ENCODE peak calls at places on chromosome 12, in seven cellular contexts. One of them, this sample, is unnamed.
A peak's percentile ranks its signal among the peaks of the same experiment; 100 is the strongest.

GRCh38 chr12:76006028-76006916 is 25.3 kb downstream of the PHLDA1 start:
- DNase-seq in stomach: no peak
- DNase-seq in NB4: no peak
- DNase-seq in spleen: no peak
- DNase-seq in uterus: no peak
- DNase-seq in vagina: no peak
- DNase-seq in heart left ventricle: no peak
- DNase-seq in this sample: no peak

GRCh38 chr12:129911437-129912049 is 7.7 kb upstream of the TMEM132D start:
- DNase-seq in stomach: peak; percentile 63
- DNase-seq in NB4: peak; percentile 73
- DNase-seq in spleen: no peak
- DNase-seq in uterus: no peak
- DNase-seq in vagina: no peak
- DNase-seq in heart left ventricle: no peak
- DNase-seq in this sample: no peak

GRCh38 chr12:107349008-107349747 is 255.8 kb upstream of the CRY1 start:
- DNase-seq in stomach: no peak
- DNase-seq in NB4: no peak
- DNase-seq in spleen: no peak
- DNase-seq in uterus: no peak
- DNase-seq in vagina: no peak
- DNase-seq in heart left ventricle: no peak
- DNase-seq in this sample: peak; percentile 60

GRCh38 chr12:96155181-96155580 is 39.0 kb upstream of the ELK3 start:
- DNase-seq in stomach: no peak
- DNase-seq in NB4: no peak
- DNase-seq in spleen: no peak
- DNase-seq in uterus: no peak
- DNase-seq in vagina: no peak
- DNase-seq in heart left ventricle: no peak
- DNase-seq in this sample: no peak

GRCh38 chr12:53328043-53328435 is 6.6 kb upstream of the AAAS start:
- DNase-seq in stomach: no peak
- DNase-seq in NB4: no peak
- DNase-seq in spleen: no peak
- DNase-seq in uterus: no peak
- DNase-seq in vagina: no peak
- DNase-seq in heart left ventricle: no peak
- DNase-seq in this sample: no peak

GRCh38 chr12:81502912-81503695 is 256.0 kb downstream of the PPFIA2 start:
- DNase-seq in stomach: no peak
- DNase-seq in NB4: no peak
- DNase-seq in spleen: no peak
- DNase-seq in uterus: no peak
- DNase-seq in vagina: no peak
- DNase-seq in heart left ventricle: no peak
- DNase-seq in this sample: no peak

GRCh38 chr12:14264777-14265176 is 100.7 kb upstream of the ATF7IP start:
- DNase-seq in stomach: no peak
- DNase-seq in NB4: peak; percentile 47
- DNase-seq in spleen: no peak
- DNase-seq in uterus: no peak
- DNase-seq in vagina: no peak
- DNase-seq in heart left ventricle: no peak
- DNase-seq in this sample: no peak

GRCh38 chr12:68435816-68436215 is 103.7 kb upstream of the MDM1 start:
- DNase-seq in stomach: no peak
- DNase-seq in NB4: no peak
- DNase-seq in spleen: no peak
- DNase-seq in uterus: no peak
- DNase-seq in vagina: no peak
- DNase-seq in heart left ventricle: no peak
- DNase-seq in this sample: no peak

GRCh38 chr12:17344649-17345048 is 738.7 kb upstream of the LMO3 start:
- DNase-seq in stomach: no peak
- DNase-seq in NB4: no peak
- DNase-seq in spleen: no peak
- DNase-seq in uterus: no peak
- DNase-seq in vagina: no peak
- DNase-seq in heart left ventricle: no peak
- DNase-seq in this sample: no peak

GRCh38 chr12:105510526-105510925 is 180.0 kb downstream of the C12orf75 start:
- DNase-seq in stomach: no peak
- DNase-seq in NB4: no peak
- DNase-seq in spleen: no peak
- DNase-seq in uterus: no peak
- DNase-seq in vagina: no peak
- DNase-seq in heart left ventricle: no peak
- DNase-seq in this sample: no peak

GRCh38 chr12:59689776-59690175 is 93.9 kb downstream of the SLC16A7 start:
- DNase-seq in stomach: no peak
- DNase-seq in NB4: no peak
- DNase-seq in spleen: no peak
- DNase-seq in uterus: no peak
- DNase-seq in vagina: no peak
- DNase-seq in heart left ventricle: no peak
- DNase-seq in this sample: no peak

GRCh38 chr12:12896261-12896660 is 4.9 kb downstream of the GPRC5A start:
- DNase-seq in stomach: no peak
- DNase-seq in NB4: no peak
- DNase-seq in spleen: no peak
- DNase-seq in uterus: no peak
- DNase-seq in vagina: no peak
- DNase-seq in heart left ventricle: no peak
- DNase-seq in this sample: no peak

GRCh38 chr12:132268674-132269073 is 60.7 kb downstream of the GALNT9 start:
- DNase-seq in stomach: no peak
- DNase-seq in NB4: no peak
- DNase-seq in spleen: no peak
- DNase-seq in uterus: no peak
- DNase-seq in vagina: no peak
- DNase-seq in heart left ventricle: peak; percentile 57
- DNase-seq in this sample: no peak

GRCh38 chr12:76023069-76023690 is 8.4 kb downstream of the PHLDA1 start:
- DNase-seq in stomach: no peak
- DNase-seq in NB4: no peak
- DNase-seq in spleen: no peak
- DNase-seq in uterus: no peak
- DNase-seq in vagina: no peak
- DNase-seq in heart left ventricle: no peak
- DNase-seq in this sample: no peak

GRCh38 chr12:96140110-96140509 is 54.1 kb upstream of the ELK3 start:
- DNase-seq in stomach: no peak
- DNase-seq in NB4: peak; percentile 75
- DNase-seq in spleen: no peak
- DNase-seq in uterus: no peak
- DNase-seq in vagina: no peak
- DNase-seq in heart left ventricle: no peak
- DNase-seq in this sample: no peak

GRCh38 chr12:121781751-121782615 is 11.5 kb downstream of the RHOF start:
- DNase-seq in stomach: no peak
- DNase-seq in NB4: no peak
- DNase-seq in spleen: no peak
- DNase-seq in uterus: no peak
- DNase-seq in vagina: no peak
- DNase-seq in heart left ventricle: no peak
- DNase-seq in this sample: no peak

GRCh38 chr12:4506870-4507269 is 31.8 kb upstream of the RAD51AP1 start:
- DNase-seq in stomach: no peak
- DNase-seq in NB4: peak; percentile 67
- DNase-seq in spleen: no peak
- DNase-seq in uterus: no peak
- DNase-seq in vagina: no peak
- DNase-seq in heart left ventricle: no peak
- DNase-seq in this sample: no peak

GRCh38 chr12:43736921-43737440 is 21.6 kb downstream of the PUS7L start:
- DNase-seq in stomach: no peak
- DNase-seq in NB4: no peak
- DNase-seq in spleen: no peak
- DNase-seq in uterus: no peak
- DNase-seq in vagina: no peak
- DNase-seq in heart left ventricle: no peak
- DNase-seq in this sample: no peak

GRCh38 chr12:104689630-104690029 is 232.9 kb downstream of the CHST11 start:
- DNase-seq in stomach: no peak
- DNase-seq in NB4: peak; percentile 88
- DNase-seq in spleen: no peak
- DNase-seq in uterus: no peak
- DNase-seq in vagina: no peak
- DNase-seq in heart left ventricle: no peak
- DNase-seq in this sample: no peak

GRCh38 chr12:54571166-54571856 is 17.1 kb downstream of the PPP1R1A start:
- DNase-seq in stomach: no peak
- DNase-seq in NB4: no peak
- DNase-seq in spleen: no peak
- DNase-seq in uterus: no peak
- DNase-seq in vagina: no peak
- DNase-seq in heart left ventricle: no peak
- DNase-seq in this sample: no peak

GRCh38 chr12:19572920-19573558 is 133.7 kb downstream of the AEBP2 start:
- DNase-seq in stomach: no peak
- DNase-seq in NB4: peak; percentile 87
- DNase-seq in spleen: no peak
- DNase-seq in uterus: no peak
- DNase-seq in vagina: no peak
- DNase-seq in heart left ventricle: no peak
- DNase-seq in this sample: no peak

GRCh38 chr12:39123580-39123979 is 218.2 kb upstream of the CPNE8 start:
- DNase-seq in stomach: no peak
- DNase-seq in NB4: no peak
- DNase-seq in spleen: no peak
- DNase-seq in uterus: no peak
- DNase-seq in vagina: no peak
- DNase-seq in heart left ventricle: no peak
- DNase-seq in this sample: no peak

GRCh38 chr12:123269395-123269892 is 2.2 kb downstream of the CDK2AP1 start:
- DNase-seq in stomach: peak; percentile 64
- DNase-seq in NB4: no peak
- DNase-seq in spleen: peak; percentile 87
- DNase-seq in uterus: peak; percentile 64
- DNase-seq in vagina: no peak
- DNase-seq in heart left ventricle: peak; percentile 82
- DNase-seq in this sample: peak; percentile 93

GRCh38 chr12:130838951-130839769 is at the start of gene STX2:
- DNase-seq in stomach: peak; percentile 88
- DNase-seq in NB4: peak; percentile 88
- DNase-seq in spleen: peak; percentile 96
- DNase-seq in uterus: peak; percentile 92
- DNase-seq in vagina: no peak
- DNase-seq in heart left ventricle: peak; percentile 95
- DNase-seq in this sample: peak; percentile 76

GRCh38 chr12:81888341-81888740 is 129.2 kb upstream of the PPFIA2 start:
- DNase-seq in stomach: no peak
- DNase-seq in NB4: no peak
- DNase-seq in spleen: no peak
- DNase-seq in uterus: no peak
- DNase-seq in vagina: no peak
- DNase-seq in heart left ventricle: no peak
- DNase-seq in this sample: no peak

GRCh38 chr12:95215925-95216324 is 1.3 kb downstream of the FGD6 start:
- DNase-seq in stomach: no peak
- DNase-seq in NB4: peak; percentile 31
- DNase-seq in spleen: no peak
- DNase-seq in uterus: no peak
- DNase-seq in vagina: no peak
- DNase-seq in heart left ventricle: no peak
- DNase-seq in this sample: no peak

GRCh38 chr12:107318804-107319535 is 225.6 kb upstream of the CRY1 start:
- DNase-seq in stomach: no peak
- DNase-seq in NB4: peak; percentile 59
- DNase-seq in spleen: peak; percentile 74
- DNase-seq in uterus: no peak
- DNase-seq in vagina: no peak
- DNase-seq in heart left ventricle: peak; percentile 60
- DNase-seq in this sample: peak; percentile 76

GRCh38 chr12:117347588-117347987 is 13.8 kb downstream of the NOS1 start:
- DNase-seq in stomach: no peak
- DNase-seq in NB4: no peak
- DNase-seq in spleen: no peak
- DNase-seq in uterus: no peak
- DNase-seq in vagina: no peak
- DNase-seq in heart left ventricle: no peak
- DNase-seq in this sample: no peak

GRCh38 chr12:121804417-121805111 is 755 bp downstream of the SETD1B start:
- DNase-seq in stomach: no peak
- DNase-seq in NB4: peak; percentile 87
- DNase-seq in spleen: peak; percentile 91
- DNase-seq in uterus: peak; percentile 41
- DNase-seq in vagina: no peak
- DNase-seq in heart left ventricle: peak; percentile 77
- DNase-seq in this sample: no peak

GRCh38 chr12:133120385-133121191 is 9.5 kb downstream of the ZNF891 start:
- DNase-seq in stomach: no peak
- DNase-seq in NB4: peak; percentile 26
- DNase-seq in spleen: no peak
- DNase-seq in uterus: no peak
- DNase-seq in vagina: no peak
- DNase-seq in heart left ventricle: no peak
- DNase-seq in this sample: no peak

GRCh38 chr12:6952121-6952859 is 1.1 kb downstream of the PTPN6 start:
- DNase-seq in stomach: no peak
- DNase-seq in NB4: no peak
- DNase-seq in spleen: peak; percentile 84
- DNase-seq in uterus: no peak
- DNase-seq in vagina: no peak
- DNase-seq in heart left ventricle: no peak
- DNase-seq in this sample: no peak
- H3K4me3 ChIP-seq in stomach: peak overlapping the region; percentile 32
- H3K4me3 ChIP-seq in NB4: peak overlapping the region; percentile 79
- H3K4me3 ChIP-seq in spleen: peak overlapping the region; percentile 91
- H3K4me3 ChIP-seq in uterus: no peak overlapping the region
- H3K4me3 ChIP-seq in vagina: peak overlapping the region; percentile 37
- H3K4me3 ChIP-seq in heart left ventricle: peak overlapping the region; percentile 45
- H3K4me3 ChIP-seq in this sample: peak overlapping the region; percentile 12

GRCh38 chr12:120725659-120726509 is at the start of gene ACADS:
- DNase-seq in stomach: peak; percentile 94
- DNase-seq in NB4: peak; percentile 94
- DNase-seq in spleen: peak; percentile 98
- DNase-seq in uterus: peak; percentile 90
- DNase-seq in vagina: no peak
- DNase-seq in heart left ventricle: peak; percentile 96
- DNase-seq in this sample: peak; percentile 76
- TF ChIP-seq POLR2A in stomach: no peak
- TF ChIP-seq POLR2A in NB4: peak; percentile 75
- TF ChIP-seq POLR2A in spleen: peak; percentile 16
- TF ChIP-seq POLR2A in uterus: peak; percentile 67
- TF ChIP-seq POLR2A in vagina: no peak
- TF ChIP-seq POLR2A in heart left ventricle: peak; percentile 77
- TF ChIP-seq POLR2A in this sample: no peak

GRCh38 chr12:115866909-115867525 is 410.5 kb downstream of the MED13L start:
- DNase-seq in stomach: no peak
- DNase-seq in NB4: peak; percentile 21
- DNase-seq in spleen: no peak
- DNase-seq in uterus: no peak
- DNase-seq in vagina: no peak
- DNase-seq in heart left ventricle: no peak
- DNase-seq in this sample: peak; percentile 60
- TF ChIP-seq CTCF in stomach: no peak
- TF ChIP-seq CTCF in NB4: peak; percentile 36
- TF ChIP-seq CTCF in spleen: no peak
- TF ChIP-seq CTCF in uterus: no peak
- TF ChIP-seq CTCF in vagina: no peak
- TF ChIP-seq CTCF in heart left ventricle: no peak
- TF ChIP-seq CTCF in this sample: no peak

GRCh38 chr12:52033506-52034258 is 17.6 kb upstream of the NR4A1 start:
- DNase-seq in stomach: no peak
- DNase-seq in NB4: no peak
- DNase-seq in spleen: no peak
- DNase-seq in uterus: no peak
- DNase-seq in vagina: no peak
- DNase-seq in heart left ventricle: no peak
- DNase-seq in this sample: no peak
- H3K4me3 ChIP-seq in stomach: peak overlapping the region; percentile 29
- H3K4me3 ChIP-seq in NB4: peak overlapping the region; percentile 27
- H3K4me3 ChIP-seq in spleen: peak overlapping the region; percentile 29
- H3K4me3 ChIP-seq in uterus: peak overlapping the region; percentile 42
- H3K4me3 ChIP-seq in vagina: peak overlapping the region; percentile 39
- H3K4me3 ChIP-seq in heart left ventricle: peak overlapping the region; percentile 44
- H3K4me3 ChIP-seq in this sample: no peak overlapping the region

This sample was measured in lower leg skin.